ENCODE peak calls at places on chromosomes 11 and 22, in ten cellular contexts. One of them, this sample, is unnamed.
A peak's percentile ranks its signal among the peaks of the same experiment; 100 is the strongest.

GRCh38 chr11:45805305-45806071 is 539 bp downstream of the SLC35C1 start:
- DNase-seq in aorta: peak; percentile 83
- DNase-seq in cardiac muscle cell: peak; percentile 25
- DNase-seq in lower lobe of right lung: peak; percentile 55
- DNase-seq in tibial nerve: no peak
- DNase-seq in naive thymus-derived CD4-positive, alpha-beta T cell: no peak
- DNase-seq in uterus: peak; percentile 40
- DNase-seq in Karpas-422: no peak
- DNase-seq in breast epithelium: peak; percentile 42
- DNase-seq in right atrium auricular region: no peak
- DNase-seq in this sample: peak; percentile 62

GRCh38 chr22:23827351-23827995 is 11.3 kb downstream of the DERL3 start:
- DNase-seq in tibial nerve: no peak
- DNase-seq in cardiac muscle cell: no peak
- DNase-seq in aorta: no peak
- DNase-seq in Karpas-422: no peak
- DNase-seq in right atrium auricular region: no peak
- DNase-seq in lower lobe of right lung: peak; percentile 17
- DNase-seq in breast epithelium: no peak
- DNase-seq in uterus: no peak
- DNase-seq in naive thymus-derived CD4-positive, alpha-beta T cell: no peak
- DNase-seq in this sample: no peak

GRCh38 chr11:7904910-7905309 is 26.2 kb downstream of the OR10A6 start:
- DNase-seq in lower lobe of right lung: no peak
- DNase-seq in aorta: no peak
- DNase-seq in tibial nerve: no peak
- DNase-seq in right atrium auricular region: no peak
- DNase-seq in breast epithelium: no peak
- DNase-seq in uterus: no peak
- DNase-seq in cardiac muscle cell: no peak
- DNase-seq in Karpas-422: no peak
- DNase-seq in naive thymus-derived CD4-positive, alpha-beta T cell: no peak
- DNase-seq in this sample: no peak

GRCh38 chr11:110091995-110092576 is 1.1 kb upstream of the ZC3H12C start:
- DNase-seq in tibial nerve: no peak
- DNase-seq in right atrium auricular region: no peak
- DNase-seq in lower lobe of right lung: no peak
- DNase-seq in breast epithelium: no peak
- DNase-seq in Karpas-422: no peak
- DNase-seq in uterus: no peak
- DNase-seq in cardiac muscle cell: no peak
- DNase-seq in naive thymus-derived CD4-positive, alpha-beta T cell: no peak
- DNase-seq in aorta: no peak
- DNase-seq in this sample: no peak

GRCh38 chr11:7672960-7673723 is at the start of gene CYB5R2:
- DNase-seq in aorta: peak; percentile 94
- DNase-seq in naive thymus-derived CD4-positive, alpha-beta T cell: no peak
- DNase-seq in lower lobe of right lung: peak; percentile 80
- DNase-seq in right atrium auricular region: no peak
- DNase-seq in uterus: peak; percentile 88
- DNase-seq in tibial nerve: peak; percentile 57
- DNase-seq in Karpas-422: no peak
- DNase-seq in cardiac muscle cell: peak; percentile 68
- DNase-seq in breast epithelium: peak; percentile 62
- DNase-seq in this sample: peak; percentile 91

GRCh38 chr11:107669156-107669740 is 42.6 kb downstream of the SLN start:
- DNase-seq in tibial nerve: no peak
- DNase-seq in right atrium auricular region: no peak
- DNase-seq in lower lobe of right lung: no peak
- DNase-seq in aorta: no peak
- DNase-seq in naive thymus-derived CD4-positive, alpha-beta T cell: no peak
- DNase-seq in breast epithelium: no peak
- DNase-seq in cardiac muscle cell: no peak
- DNase-seq in uterus: no peak
- DNase-seq in Karpas-422: no peak
- DNase-seq in this sample: no peak

GRCh38 chr11:117097567-117098268 is 510 bp downstream of the SIK3 start:
- DNase-seq in right atrium auricular region: peak; percentile 61
- DNase-seq in lower lobe of right lung: peak; percentile 69
- DNase-seq in breast epithelium: peak; percentile 45
- DNase-seq in tibial nerve: peak; percentile 42
- DNase-seq in naive thymus-derived CD4-positive, alpha-beta T cell: peak; percentile 27
- DNase-seq in cardiac muscle cell: peak; percentile 69
- DNase-seq in uterus: peak; percentile 50
- DNase-seq in aorta: peak; percentile 86
- DNase-seq in Karpas-422: peak; percentile 43
- DNase-seq in this sample: peak; percentile 91

GRCh38 chr22:46535876-46536558 is 1.4 kb downstream of the CELSR1 start:
- DNase-seq in right atrium auricular region: no peak
- DNase-seq in breast epithelium: no peak
- DNase-seq in cardiac muscle cell: no peak
- DNase-seq in Karpas-422: no peak
- DNase-seq in naive thymus-derived CD4-positive, alpha-beta T cell: no peak
- DNase-seq in uterus: no peak
- DNase-seq in lower lobe of right lung: no peak
- DNase-seq in tibial nerve: no peak
- DNase-seq in aorta: no peak
- DNase-seq in this sample: peak; percentile 75

GRCh38 chr11:9462172-9462799 is 1.5 kb downstream of the ZNF143 start:
- DNase-seq in aorta: no peak
- DNase-seq in Karpas-422: peak; percentile 68
- DNase-seq in tibial nerve: no peak
- DNase-seq in uterus: no peak
- DNase-seq in breast epithelium: no peak
- DNase-seq in lower lobe of right lung: no peak
- DNase-seq in naive thymus-derived CD4-positive, alpha-beta T cell: no peak
- DNase-seq in right atrium auricular region: no peak
- DNase-seq in cardiac muscle cell: no peak
- DNase-seq in this sample: no peak

GRCh38 chr22:45626198-45626651 is 45.4 kb upstream of the ATXN10 start:
- DNase-seq in cardiac muscle cell: no peak
- DNase-seq in Karpas-422: no peak
- DNase-seq in breast epithelium: peak; percentile 78
- DNase-seq in naive thymus-derived CD4-positive, alpha-beta T cell: no peak
- DNase-seq in uterus: no peak
- DNase-seq in right atrium auricular region: no peak
- DNase-seq in lower lobe of right lung: peak; percentile 60
- DNase-seq in tibial nerve: no peak
- DNase-seq in aorta: peak; percentile 38
- DNase-seq in this sample: no peak

GRCh38 chr11:11876458-11876857 is 34.7 kb downstream of the USP47 start:
- DNase-seq in cardiac muscle cell: no peak
- DNase-seq in aorta: no peak
- DNase-seq in breast epithelium: no peak
- DNase-seq in Karpas-422: peak; percentile 51
- DNase-seq in tibial nerve: no peak
- DNase-seq in uterus: no peak
- DNase-seq in naive thymus-derived CD4-positive, alpha-beta T cell: no peak
- DNase-seq in lower lobe of right lung: no peak
- DNase-seq in right atrium auricular region: no peak
- DNase-seq in this sample: no peak

GRCh38 chr11:26079966-26080365 is 252.0 kb upstream of the ANO3 start:
- DNase-seq in tibial nerve: no peak
- DNase-seq in aorta: no peak
- DNase-seq in lower lobe of right lung: no peak
- DNase-seq in right atrium auricular region: no peak
- DNase-seq in naive thymus-derived CD4-positive, alpha-beta T cell: no peak
- DNase-seq in Karpas-422: no peak
- DNase-seq in breast epithelium: no peak
- DNase-seq in uterus: no peak
- DNase-seq in cardiac muscle cell: no peak
- DNase-seq in this sample: no peak

GRCh38 chr22:17788528-17789378 is 14.5 kb upstream of the BID start:
- DNase-seq in tibial nerve: no peak
- DNase-seq in right atrium auricular region: no peak
- DNase-seq in uterus: no peak
- DNase-seq in aorta: no peak
- DNase-seq in Karpas-422: no peak
- DNase-seq in lower lobe of right lung: no peak
- DNase-seq in naive thymus-derived CD4-positive, alpha-beta T cell: no peak
- DNase-seq in cardiac muscle cell: no peak
- DNase-seq in breast epithelium: no peak
- DNase-seq in this sample: no peak

GRCh38 chr22:27501191-27501936 is 300.2 kb downstream of the MN1 start:
- DNase-seq in aorta: no peak
- DNase-seq in lower lobe of right lung: no peak
- DNase-seq in right atrium auricular region: no peak
- DNase-seq in tibial nerve: no peak
- DNase-seq in uterus: no peak
- DNase-seq in cardiac muscle cell: no peak
- DNase-seq in Karpas-422: no peak
- DNase-seq in breast epithelium: no peak
- DNase-seq in naive thymus-derived CD4-positive, alpha-beta T cell: no peak
- DNase-seq in this sample: no peak

GRCh38 chr22:29689872-29690213 is 30.0 kb upstream of the CABP7 start:
- DNase-seq in naive thymus-derived CD4-positive, alpha-beta T cell: no peak
- DNase-seq in breast epithelium: no peak
- DNase-seq in Karpas-422: peak; percentile 76
- DNase-seq in tibial nerve: peak; percentile 50
- DNase-seq in right atrium auricular region: no peak
- DNase-seq in aorta: no peak
- DNase-seq in uterus: peak; percentile 53
- DNase-seq in lower lobe of right lung: peak; percentile 67
- DNase-seq in cardiac muscle cell: peak; percentile 75
- DNase-seq in this sample: peak; percentile 87

GRCh38 chr11:120391297-120391696 is 55.1 kb downstream of the ARHGEF12 start:
- DNase-seq in breast epithelium: no peak
- DNase-seq in right atrium auricular region: no peak
- DNase-seq in cardiac muscle cell: peak; percentile 19
- DNase-seq in aorta: no peak
- DNase-seq in lower lobe of right lung: no peak
- DNase-seq in uterus: no peak
- DNase-seq in naive thymus-derived CD4-positive, alpha-beta T cell: no peak
- DNase-seq in tibial nerve: no peak
- DNase-seq in Karpas-422: no peak
- DNase-seq in this sample: no peak

DNA sequence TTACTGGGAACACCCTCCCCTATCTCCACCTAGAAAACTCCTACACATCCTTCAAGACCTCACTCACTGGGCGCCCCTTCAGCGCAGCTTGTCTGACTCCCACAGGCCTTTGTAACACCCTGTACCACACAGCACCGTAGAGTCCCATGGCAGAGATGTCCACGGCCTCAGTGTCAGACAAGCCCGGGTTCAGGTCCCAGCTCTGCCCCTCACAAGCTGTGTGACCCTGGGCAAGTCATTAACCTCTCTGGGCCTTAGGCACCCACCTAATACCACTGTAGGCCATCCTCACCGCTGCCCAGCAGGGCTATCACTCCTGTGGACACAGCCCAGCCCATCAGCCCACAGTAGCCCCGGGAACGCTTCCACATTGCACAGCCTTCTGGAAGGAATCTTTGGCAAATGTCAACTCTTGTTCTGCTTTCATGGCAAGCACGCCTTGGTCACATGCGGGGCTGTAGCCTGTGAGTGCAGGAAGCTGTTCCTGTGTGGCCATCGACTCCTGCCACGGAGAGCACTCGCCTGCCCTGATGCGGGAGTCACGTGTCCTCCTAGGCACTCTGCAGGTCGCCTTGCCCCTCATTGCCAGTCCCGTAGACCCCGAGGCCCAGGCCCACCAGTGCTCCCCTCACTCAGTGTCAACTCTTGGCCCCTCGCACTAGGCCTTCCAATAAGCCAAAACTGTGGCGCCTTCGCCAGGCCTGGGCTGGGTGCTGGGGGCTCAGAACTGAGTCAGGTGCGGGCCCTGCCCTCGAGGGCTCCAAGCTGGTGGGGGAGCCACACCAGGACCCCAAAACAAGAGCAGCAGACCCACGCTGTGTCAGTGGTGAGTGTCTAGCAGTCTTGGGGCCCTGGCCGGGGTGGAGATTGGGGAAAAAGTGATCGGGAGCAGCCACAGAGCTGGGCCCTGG is 32.9 kb upstream of the RFPL3 start:
- DNase-seq in breast epithelium: no peak
- DNase-seq in Karpas-422: no peak
- DNase-seq in naive thymus-derived CD4-positive, alpha-beta T cell: no peak
- DNase-seq in cardiac muscle cell: no peak
- DNase-seq in lower lobe of right lung: no peak
- DNase-seq in tibial nerve: no peak
- DNase-seq in right atrium auricular region: peak; percentile 55
- DNase-seq in aorta: peak; percentile 72
- DNase-seq in uterus: no peak
- DNase-seq in this sample: no peak
- H3K27me3 ChIP-seq in breast epithelium: no peaks in the 10 kb centered on the region
- H3K27me3 ChIP-seq in Karpas-422: no peaks in the 10 kb centered on the region
- H3K27me3 ChIP-seq in naive thymus-derived CD4-positive, alpha-beta T cell: no peaks in the 10 kb centered on the region
- H3K27me3 ChIP-seq in cardiac muscle cell: no peaks in the 10 kb centered on the region
- H3K27me3 ChIP-seq in lower lobe of right lung: no peaks in the 10 kb centered on the region
- H3K27me3 ChIP-seq in tibial nerve: no peaks in the 10 kb centered on the region
- H3K27me3 ChIP-seq in right atrium auricular region: no peaks in the 10 kb centered on the region
- H3K27me3 ChIP-seq in aorta: no peaks in the 10 kb centered on the region
- H3K27me3 ChIP-seq in uterus: no peaks in the 10 kb centered on the region
- H3K27me3 ChIP-seq in this sample: no peaks in the 10 kb centered on the region

GRCh38 chr11:129322941-129323340 is 52.7 kb upstream of the BARX2 start:
- DNase-seq in right atrium auricular region: no peak
- DNase-seq in lower lobe of right lung: no peak
- DNase-seq in tibial nerve: no peak
- DNase-seq in Karpas-422: no peak
- DNase-seq in aorta: no peak
- DNase-seq in naive thymus-derived CD4-positive, alpha-beta T cell: no peak
- DNase-seq in cardiac muscle cell: no peak
- DNase-seq in breast epithelium: no peak
- DNase-seq in uterus: no peak
- DNase-seq in this sample: no peak
- H3K4me1 ChIP-seq in right atrium auricular region: peaks cover 20% of the 10 kb centered on the region
- H3K4me1 ChIP-seq in lower lobe of right lung: peaks cover 60% of the 10 kb centered on the region
- H3K4me1 ChIP-seq in tibial nerve: no peaks in the 10 kb centered on the region
- H3K4me1 ChIP-seq in Karpas-422: no peaks in the 10 kb centered on the region
- H3K4me1 ChIP-seq in aorta: no peaks in the 10 kb centered on the region
- H3K4me1 ChIP-seq in naive thymus-derived CD4-positive, alpha-beta T cell: no peaks in the 10 kb centered on the region
- H3K4me1 ChIP-seq in cardiac muscle cell: no peaks in the 10 kb centered on the region
- H3K4me1 ChIP-seq in breast epithelium: no peaks in the 10 kb centered on the region
- H3K4me1 ChIP-seq in uterus: no peaks in the 10 kb centered on the region
- H3K4me1 ChIP-seq in this sample: peaks cover 44% of the 10 kb centered on the region

DNA sequence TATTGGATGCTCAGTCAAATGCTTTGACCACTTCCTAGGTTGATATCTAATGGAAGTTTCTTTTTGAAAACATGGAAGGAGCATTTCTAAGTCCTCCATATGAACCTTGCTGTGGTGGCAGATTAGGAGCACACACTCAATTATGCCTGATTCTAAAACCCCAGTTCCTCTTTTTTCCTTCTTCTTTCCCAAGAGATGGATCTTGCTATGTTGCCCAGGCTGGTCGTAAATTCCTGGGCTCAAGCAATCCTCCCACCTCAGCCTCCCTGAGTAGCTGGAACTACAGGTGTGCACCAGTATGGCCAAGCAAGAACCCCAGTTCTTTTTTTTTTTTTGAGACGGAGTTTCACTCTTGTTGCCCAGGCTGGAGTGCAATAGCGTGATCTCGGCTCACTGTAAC is 3.0 kb downstream of the LYVE1 start:
- DNase-seq in lower lobe of right lung: no peak
- DNase-seq in naive thymus-derived CD4-positive, alpha-beta T cell: no peak
- DNase-seq in tibial nerve: no peak
- DNase-seq in cardiac muscle cell: no peak
- DNase-seq in aorta: no peak
- DNase-seq in Karpas-422: no peak
- DNase-seq in uterus: no peak
- DNase-seq in breast epithelium: no peak
- DNase-seq in right atrium auricular region: no peak
- DNase-seq in this sample: no peak
- H3K4me3 ChIP-seq in lower lobe of right lung: peak overlapping the region; percentile 21
- H3K4me3 ChIP-seq in naive thymus-derived CD4-positive, alpha-beta T cell: no peak overlapping the region
- H3K4me3 ChIP-seq in tibial nerve: no peak overlapping the region
- H3K4me3 ChIP-seq in cardiac muscle cell: no peak overlapping the region
- H3K4me3 ChIP-seq in aorta: no peak overlapping the region
- H3K4me3 ChIP-seq in Karpas-422: no peak overlapping the region
- H3K4me3 ChIP-seq in uterus: no peak overlapping the region
- H3K4me3 ChIP-seq in breast epithelium: peak overlapping the region; percentile 33
- H3K4me3 ChIP-seq in right atrium auricular region: peak overlapping the region; percentile 11
- H3K4me3 ChIP-seq in this sample: no peak overlapping the region

GRCh38 chr11:96065379-96065778 is 141.5 kb upstream of the MTMR2 start:
- DNase-seq in Karpas-422: no peak
- DNase-seq in right atrium auricular region: no peak
- DNase-seq in breast epithelium: no peak
- DNase-seq in tibial nerve: no peak
- DNase-seq in naive thymus-derived CD4-positive, alpha-beta T cell: no peak
- DNase-seq in aorta: no peak
- DNase-seq in cardiac muscle cell: no peak
- DNase-seq in uterus: no peak
- DNase-seq in lower lobe of right lung: no peak
- DNase-seq in this sample: no peak
- H3K27me3 ChIP-seq in Karpas-422: no peaks in the 10 kb centered on the region
- H3K27me3 ChIP-seq in right atrium auricular region: no peaks in the 10 kb centered on the region
- H3K27me3 ChIP-seq in breast epithelium: no peaks in the 10 kb centered on the region
- H3K27me3 ChIP-seq in tibial nerve: no peaks in the 10 kb centered on the region
- H3K27me3 ChIP-seq in naive thymus-derived CD4-positive, alpha-beta T cell: no peaks in the 10 kb centered on the region
- H3K27me3 ChIP-seq in aorta: no peaks in the 10 kb centered on the region
- H3K27me3 ChIP-seq in cardiac muscle cell: no peaks in the 10 kb centered on the region
- H3K27me3 ChIP-seq in uterus: no peaks in the 10 kb centered on the region
- H3K27me3 ChIP-seq in lower lobe of right lung: no peaks in the 10 kb centered on the region
- H3K27me3 ChIP-seq in this sample: no peaks in the 10 kb centered on the region